ENCODE peak calls at places on chromosomes 3 and 15, in six cellular contexts. One of them, this sample, is unnamed.

GRCh38 chr3:29695201-29695904 is 414.5 kb downstream of the RBMS3 start:
- DNase-seq in SK-N-SH: no peak
- DNase-seq in HepG2: no peak
- DNase-seq in H1: no peak
- DNase-seq in HL-60: no peak
- DNase-seq in GM12878: no peak
- DNase-seq in this sample: no peak

GRCh38 chr3:37546876-37547275 is 314.8 kb upstream of the CTDSPL start:
- DNase-seq in SK-N-SH: peak
- DNase-seq in HepG2: peak
- DNase-seq in H1: no peak
- DNase-seq in HL-60: no peak
- DNase-seq in GM12878: no peak
- DNase-seq in this sample: no peak

GRCh38 chr15:74664670-74665069 is 31.2 kb downstream of the EDC3 start:
- DNase-seq in SK-N-SH: no peak
- DNase-seq in HepG2: no peak
- DNase-seq in H1: no peak
- DNase-seq in HL-60: no peak
- DNase-seq in GM12878: no peak
- DNase-seq in this sample: no peak

GRCh38 chr3:129892486-129892856 is 1.0 kb downstream of the TMCC1 start:
- DNase-seq in SK-N-SH: no peak
- DNase-seq in HepG2: no peak
- DNase-seq in H1: no peak
- DNase-seq in HL-60: no peak
- DNase-seq in GM12878: no peak
- DNase-seq in this sample: no peak

GRCh38 chr3:123739754-123740153 is 144.4 kb downstream of the MYLK start:
- DNase-seq in SK-N-SH: no peak
- DNase-seq in HepG2: no peak
- DNase-seq in H1: no peak
- DNase-seq in HL-60: no peak
- DNase-seq in GM12878: no peak
- DNase-seq in this sample: no peak

GRCh38 chr3:49013738-49014660 is 4.4 kb downstream of the DALRD3 start:
- DNase-seq in SK-N-SH: peak
- DNase-seq in HepG2: peak
- DNase-seq in H1: peak
- DNase-seq in HL-60: no peak
- DNase-seq in GM12878: no peak
- DNase-seq in this sample: no peak

GRCh38 chr15:69472575-69472974 is 20.0 kb downstream of the RPLP1 start:
- DNase-seq in SK-N-SH: no peak
- DNase-seq in HepG2: no peak
- DNase-seq in H1: no peak
- DNase-seq in HL-60: no peak
- DNase-seq in GM12878: no peak
- DNase-seq in this sample: no peak

GRCh38 chr15:41773332-41773728 is 954 bp upstream of the MAPKBP1 start:
- DNase-seq in SK-N-SH: no peak
- DNase-seq in HepG2: no peak
- DNase-seq in H1: no peak
- DNase-seq in HL-60: peak
- DNase-seq in GM12878: no peak
- DNase-seq in this sample: peak

GRCh38 chr15:25170113-25170731 is 215.4 kb downstream of the SNRPN start:
- DNase-seq in SK-N-SH: no peak
- DNase-seq in HepG2: no peak
- DNase-seq in H1: no peak
- DNase-seq in HL-60: no peak
- DNase-seq in GM12878: no peak
- DNase-seq in this sample: no peak

GRCh38 chr3:134652409-134652831 is 1.6 kb upstream of the KY start:
- DNase-seq in SK-N-SH: no peak
- DNase-seq in HepG2: no peak
- DNase-seq in H1: no peak
- DNase-seq in HL-60: no peak
- DNase-seq in GM12878: no peak
- DNase-seq in this sample: no peak

GRCh38 chr3:134651347-134652041 is 672 bp upstream of the KY start:
- DNase-seq in SK-N-SH: no peak
- DNase-seq in HepG2: no peak
- DNase-seq in H1: no peak
- DNase-seq in HL-60: no peak
- DNase-seq in GM12878: no peak
- DNase-seq in this sample: no peak

GRCh38 chr3:134649106-134649705 is 1.6 kb downstream of the KY start:
- DNase-seq in SK-N-SH: no peak
- DNase-seq in HepG2: no peak
- DNase-seq in H1: no peak
- DNase-seq in HL-60: no peak
- DNase-seq in GM12878: no peak
- DNase-seq in this sample: no peak

GRCh38 chr3:134652886-134653630 is 2.2 kb upstream of the KY start:
- DNase-seq in SK-N-SH: no peak
- DNase-seq in HepG2: no peak
- DNase-seq in H1: no peak
- DNase-seq in HL-60: no peak
- DNase-seq in GM12878: no peak
- DNase-seq in this sample: no peak

DNA sequence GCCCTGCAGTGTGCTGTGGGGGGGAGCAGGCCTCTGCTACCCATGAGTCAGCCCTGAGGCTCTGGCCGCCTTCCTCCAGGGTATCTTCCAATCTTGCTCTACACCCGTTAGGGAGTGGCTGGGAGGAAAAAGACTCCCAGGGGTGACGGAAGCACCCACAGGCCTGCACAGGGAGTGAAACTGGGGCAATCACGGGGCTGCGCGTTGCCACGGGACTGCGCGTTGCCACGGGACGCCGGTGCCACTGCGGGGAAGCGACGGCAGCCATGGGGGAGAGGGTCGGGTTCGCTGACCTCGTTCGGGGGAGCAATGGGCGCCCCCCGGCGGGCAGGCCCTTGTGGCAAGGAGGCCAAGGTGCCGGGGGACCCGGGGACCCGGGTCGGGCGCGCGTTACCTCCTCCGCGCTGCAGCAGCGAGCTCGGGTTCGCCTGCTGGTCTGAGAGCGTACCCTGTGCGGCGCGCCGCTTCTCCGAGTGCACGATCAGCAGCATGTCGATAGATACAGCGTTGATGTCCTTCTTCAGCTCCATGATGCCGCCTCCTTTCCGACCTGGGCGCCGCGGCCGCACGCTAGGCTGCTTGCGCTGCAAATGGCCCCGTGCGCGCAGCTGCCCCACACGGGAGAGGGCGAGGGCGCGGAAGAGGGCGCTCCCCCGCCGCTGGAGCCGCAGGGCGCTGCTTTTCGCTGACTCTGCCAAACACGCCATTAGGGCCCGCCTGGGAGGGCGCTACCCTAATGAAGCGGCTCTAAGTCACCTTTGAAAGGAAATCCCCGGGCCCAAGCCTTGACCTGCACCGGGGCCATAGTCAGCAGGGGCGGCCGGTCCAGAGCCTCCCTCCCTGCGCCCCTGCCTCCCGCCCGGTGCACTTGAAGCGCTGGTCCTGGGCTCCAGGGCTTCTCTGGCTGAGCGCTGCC is at the start of gene KY:
- DNase-seq in SK-N-SH: peak
- DNase-seq in HepG2: no peak
- DNase-seq in H1: peak
- DNase-seq in HL-60: peak
- DNase-seq in GM12878: no peak
- DNase-seq in this sample: no peak
- TF ChIP-seq GABPA in SK-N-SH: no peak
- TF ChIP-seq GABPA in HepG2: no peak
- TF ChIP-seq GABPA in H1: no peak
- TF ChIP-seq GABPA in HL-60: no peak
- TF ChIP-seq GABPA in GM12878: no peak
- TF ChIP-seq GABPA in this sample: no peak

DNA sequence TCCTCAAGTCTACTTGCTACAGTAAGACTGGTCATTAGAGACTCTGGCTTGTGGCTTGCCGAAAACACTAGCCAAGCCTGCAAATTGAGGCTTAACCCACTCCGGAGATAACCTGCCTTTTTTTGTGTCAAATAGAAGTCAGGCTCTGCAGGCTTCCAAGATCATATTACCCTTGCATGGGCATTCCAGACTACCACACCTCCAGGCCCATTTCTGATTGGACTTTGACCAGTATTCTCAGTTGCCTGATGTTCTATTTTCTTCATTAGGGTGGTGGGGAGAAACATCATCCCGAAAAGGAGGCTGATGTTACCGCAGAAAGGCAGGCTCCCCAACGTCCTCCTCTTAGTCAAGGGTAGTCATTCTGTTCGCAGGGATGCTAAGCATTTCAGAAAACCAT is 68.1 kb upstream of the FOXP1 start:
- DNase-seq in SK-N-SH: no peak
- DNase-seq in HepG2: no peak
- DNase-seq in H1: no peak
- DNase-seq in HL-60: no peak
- DNase-seq in GM12878: no peak
- DNase-seq in this sample: no peak
- TF ChIP-seq GABPA in SK-N-SH: no peak
- TF ChIP-seq GABPA in HepG2: no peak
- TF ChIP-seq GABPA in H1: no peak
- TF ChIP-seq GABPA in HL-60: no peak
- TF ChIP-seq GABPA in GM12878: no peak
- TF ChIP-seq GABPA in this sample: no peak

GRCh38 chr3:18424213-18424861 is 802 bp downstream of the SATB1 start:
- DNase-seq in SK-N-SH: peak
- DNase-seq in HepG2: no peak
- DNase-seq in H1: no peak
- DNase-seq in HL-60: no peak
- DNase-seq in GM12878: no peak
- DNase-seq in this sample: peak

GRCh38 chr3:18420584-18420983 is 4.6 kb downstream of the SATB1 start:
- DNase-seq in SK-N-SH: no peak
- DNase-seq in HepG2: no peak
- DNase-seq in H1: no peak
- DNase-seq in HL-60: no peak
- DNase-seq in GM12878: no peak
- DNase-seq in this sample: no peak

GRCh38 chr3:18423401-18424212 is 1.5 kb downstream of the SATB1 start:
- DNase-seq in SK-N-SH: peak
- DNase-seq in HepG2: no peak
- DNase-seq in H1: no peak
- DNase-seq in HL-60: no peak
- DNase-seq in GM12878: peak
- DNase-seq in this sample: peak

GRCh38 chr3:18424862-18425640 is at the start of gene SATB1:
- DNase-seq in SK-N-SH: peak
- DNase-seq in HepG2: no peak
- DNase-seq in H1: no peak
- DNase-seq in HL-60: peak
- DNase-seq in GM12878: no peak
- DNase-seq in this sample: peak

GRCh38 chr3:18422972-18423371 is 2.2 kb downstream of the SATB1 start:
- DNase-seq in SK-N-SH: no peak
- DNase-seq in HepG2: no peak
- DNase-seq in H1: no peak
- DNase-seq in HL-60: no peak
- DNase-seq in GM12878: no peak
- DNase-seq in this sample: no peak
- TF ChIP-seq GABPA in SK-N-SH: no peak
- TF ChIP-seq GABPA in HepG2: no peak
- TF ChIP-seq GABPA in H1: no peak
- TF ChIP-seq GABPA in HL-60: no peak
- TF ChIP-seq GABPA in GM12878: no peak
- TF ChIP-seq GABPA in this sample: no peak

GRCh38 chr3:52232279-52233107 is 6.5 kb downstream of the TWF2 start:
- DNase-seq in SK-N-SH: no peak
- DNase-seq in HepG2: no peak
- DNase-seq in H1: no peak
- DNase-seq in HL-60: no peak
- DNase-seq in GM12878: no peak
- DNase-seq in this sample: no peak
- TF ChIP-seq GABPA in SK-N-SH: no peak
- TF ChIP-seq GABPA in HepG2: no peak
- TF ChIP-seq GABPA in H1: no peak
- TF ChIP-seq GABPA in HL-60: no peak
- TF ChIP-seq GABPA in GM12878: no peak
- TF ChIP-seq GABPA in this sample: no peak

GRCh38 chr3:183734750-183735284 is 37.2 kb downstream of the YEATS2 start:
- DNase-seq in SK-N-SH: no peak
- DNase-seq in HepG2: no peak
- DNase-seq in H1: no peak
- DNase-seq in HL-60: no peak
- DNase-seq in GM12878: no peak
- DNase-seq in this sample: no peak
- TF ChIP-seq GABPA in SK-N-SH: no peak
- TF ChIP-seq GABPA in HepG2: no peak
- TF ChIP-seq GABPA in H1: no peak
- TF ChIP-seq GABPA in HL-60: no peak
- TF ChIP-seq GABPA in GM12878: no peak
- TF ChIP-seq GABPA in this sample: no peak

GRCh38 chr3:10917176-10917575 is 75.4 kb upstream of the SLC6A1 start:
- DNase-seq in SK-N-SH: no peak
- DNase-seq in HepG2: no peak
- DNase-seq in H1: no peak
- DNase-seq in HL-60: no peak
- DNase-seq in GM12878: no peak
- DNase-seq in this sample: no peak
- TF ChIP-seq GABPA in SK-N-SH: no peak
- TF ChIP-seq GABPA in HepG2: no peak
- TF ChIP-seq GABPA in H1: no peak
- TF ChIP-seq GABPA in HL-60: no peak
- TF ChIP-seq GABPA in GM12878: no peak
- TF ChIP-seq GABPA in this sample: no peak

GRCh38 chr3:141302364-141303141 is 65.8 kb upstream of the ZBTB38 start:
- DNase-seq in SK-N-SH: no peak
- DNase-seq in HepG2: no peak
- DNase-seq in H1: no peak
- DNase-seq in HL-60: no peak
- DNase-seq in GM12878: no peak
- DNase-seq in this sample: no peak
- TF ChIP-seq GABPA in SK-N-SH: no peak
- TF ChIP-seq GABPA in HepG2: no peak
- TF ChIP-seq GABPA in H1: no peak
- TF ChIP-seq GABPA in HL-60: no peak
- TF ChIP-seq GABPA in GM12878: no peak
- TF ChIP-seq GABPA in this sample: no peak

This sample was measured in K562.